ENCODE peak calls at places on chromosomes 12 and 14, in four cellular contexts. X is nephron progenitor cell, F is ELF-1, D is cardiac muscle cell. N is an unnamed sample.
A peak's percentile ranks its signal among the peaks of the same experiment; 100 is the strongest.

GRCh38 chr12:24118675-24119074 is 169.2 kb upstream of the SOX5 start:
- DNase-seq in X (no peak), F (no peak), D (peak; percentile 16), N (no peak)

GRCh38 chr12:70052931-70053497 is 190.2 kb upstream of the CNOT2 start:
- DNase-seq in X (no peak), F (peak; percentile 44), D (peak; percentile 94), N (peak; percentile 31)

GRCh38 chr12:75585309-75585708 is 73.9 kb upstream of the KRR1 start:
- DNase-seq in X (no peak), F (no peak), D (peak; percentile 70), N (no peak)

GRCh38 chr12:29131539-29131938 is 17.5 kb upstream of the FAR2 start:
- DNase-seq in X (no peak), F (no peak), D (peak; percentile 72), N (no peak)

GRCh38 chr14:75424496-75424895 is 3.3 kb upstream of the JDP2 start:
- DNase-seq in X (no peak), F (no peak), D (no peak), N (no peak)

GRCh38 chr12:97968641-97969171 is 506.1 kb downstream of the RMST start:
- DNase-seq in X (no peak), F (no peak), D (no peak), N (no peak)

GRCh38 chr12:130526813-130527212 is 189.1 kb downstream of the PIWIL1 start:
- DNase-seq in X (peak; percentile 90), F (peak; percentile 77), D (no peak), N (peak; percentile 91)

GRCh38 chr14:94897583-94897982 is 127.7 kb upstream of the GSC start:
- DNase-seq in X (no peak), F (no peak), D (no peak), N (no peak)